ENCODE peak calls at places on chromosomes 3 and 15, in nine cellular contexts. F is fibroblast of the aortic adventitia, M is HCT116, O is endothelial cell of umbilical vein, L is GM06990, Z is heart left ventricle, V is uterus, N is AG04450, K is transverse colon. H is an unnamed sample.

GRCh38 chr15:78018968-78019644 is 58.4 kb downstream of the TBC1D2B start:
- DNase-seq in F (no peak), Z (no peak), N (no peak), L (no peak), V (no peak), M (no peak), O (no peak), K (no peak), H (no peak)

GRCh38 chr15:35308802-35309201 is 223.7 kb upstream of the NANOGP8 start:
- DNase-seq in V (peak; percentile 28), N (peak; percentile 94), F (peak; percentile 94), O (peak; percentile 96), Z (peak; percentile 21), M (no peak), L (no peak), K (peak; percentile 38), H (peak; percentile 98)

GRCh38 chr3:137792633-137793271 is 28.6 kb downstream of the SOX14 start:
- DNase-seq in M (peak; percentile 34), V (no peak), Z (no peak), O (no peak), F (peak; percentile 34), K (no peak), N (no peak), L (peak; percentile 4), H (no peak)

GRCh38 chr15:71635735-71636134 is 174.6 kb upstream of the NR2E3 start:
- DNase-seq in Z (no peak), O (no peak), N (no peak), K (no peak), V (no peak), F (no peak), L (no peak), M (no peak), H (no peak)

GRCh38 chr15:89667706-89667960 is 11.5 kb downstream of the PLIN1 start:
- DNase-seq in F (no peak), K (no peak), L (no peak), N (no peak), O (no peak), M (no peak), Z (no peak), V (no peak), H (no peak)

GRCh38 chr15:91548588-91548987 is 304.9 kb upstream of the SLCO3A1 start:
- DNase-seq in V (no peak), N (no peak), Z (peak; percentile 56), O (no peak), K (no peak), L (no peak), M (no peak), F (no peak), H (no peak)

GRCh38 chr15:80436511-80437307 is 32.5 kb downstream of the ARNT2 start:
- DNase-seq in K (no peak), M (peak; percentile 70), O (no peak), Z (no peak), F (no peak), V (no peak), N (no peak), L (no peak), H (no peak)

GRCh38 chr3:13700362-13700761 is 151.4 kb downstream of the FBLN2 start:
- DNase-seq in K (no peak), Z (no peak), F (no peak), L (no peak), O (no peak), V (no peak), N (no peak), M (no peak), H (no peak)

GRCh38 chr15:89101302-89102191 is 13.3 kb downstream of the ABHD2 start:
- DNase-seq in Z (peak; percentile 75), M (peak; percentile 87), K (peak; percentile 60), N (peak; percentile 97), O (peak; percentile 91), V (peak; percentile 91), L (no peak), F (peak; percentile 99), H (peak; percentile 97)

GRCh38 chr3:55330355-55330754 is 156.8 kb downstream of the WNT5A start:
- DNase-seq in Z (no peak), F (peak; percentile 93), O (no peak), M (no peak), N (peak; percentile 85), L (no peak), V (peak; percentile 58), K (no peak), H (peak; percentile 97)
- H3K4me3 ChIP-seq in Z (no peak overlapping the region), F (no peak overlapping the region), O (no peak overlapping the region), M (no peak overlapping the region), N (no peak overlapping the region), L (no peak overlapping the region), V (no peak overlapping the region), K (no peak overlapping the region), H (no peak overlapping the region)

DNA sequence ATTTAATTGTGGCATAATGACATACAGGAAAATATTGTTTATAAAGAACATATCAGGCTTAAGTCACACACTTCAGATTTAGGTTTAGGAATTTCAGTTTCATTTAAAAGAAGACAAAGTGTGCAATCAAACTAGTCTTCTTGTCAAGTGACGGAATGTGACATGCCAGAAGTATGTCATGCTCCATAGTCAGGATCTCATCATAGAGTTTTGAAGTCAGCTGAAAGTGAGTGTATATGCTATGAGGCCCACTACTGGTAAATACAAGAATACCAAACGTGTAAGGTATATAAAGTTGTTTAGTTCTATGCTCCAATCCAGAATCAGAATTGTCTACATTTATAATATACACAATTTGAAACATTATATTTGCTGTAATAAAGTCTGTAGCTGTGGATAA is 988.4 kb downstream of the TBL1XR1 start:
- DNase-seq in K (no peak), V (no peak), N (no peak), O (no peak), Z (no peak), F (no peak), L (no peak), M (no peak), H (no peak)
- TF ChIP-seq CTCF in K (no peak), V (no peak), N (no peak), O (no peak), Z (no peak), F (no peak), L (no peak), M (no peak), H (no peak)

GRCh38 chr15:39594764-39595620 is 14.1 kb downstream of the THBS1 start:
- DNase-seq in L (no peak), V (no peak), N (no peak), O (peak; percentile 62), M (no peak), Z (no peak), K (no peak), F (peak; percentile 44), H (no peak)
- H3K4me3 ChIP-seq in L (no peak overlapping the region), V (no peak overlapping the region), N (no peak overlapping the region), O (no peak overlapping the region), M (no peak overlapping the region), Z (no peak overlapping the region), K (no peak overlapping the region), F (no peak overlapping the region), H (no peak overlapping the region)

GRCh38 chr15:51736069-51736468 is 1.4 kb downstream of the LYSMD2 start:
- DNase-seq in N (no peak), K (no peak), L (peak; percentile 59), V (no peak), O (no peak), Z (no peak), M (no peak), F (no peak), H (no peak)

GRCh38 chr15:51735211-51735610 is 2.2 kb downstream of the LYSMD2 start:
- DNase-seq in O (no peak), N (no peak), M (no peak), F (no peak), V (no peak), K (no peak), Z (no peak), L (no peak), H (no peak)

GRCh38 chr15:51737538-51738305 is at the start of gene LYSMD2:
- DNase-seq in F (no peak), O (peak; percentile 71), V (peak; percentile 81), L (peak; percentile 79), N (no peak), M (no peak), Z (peak; percentile 89), K (peak; percentile 79), H (no peak)

GRCh38 chr15:51736646-51737537 is 563 bp downstream of the LYSMD2 start:
- DNase-seq in N (no peak), Z (peak; percentile 32), F (no peak), V (peak; percentile 50), O (peak; percentile 23), M (no peak), L (peak; percentile 72), K (peak; percentile 67), H (no peak)

GRCh38 chr15:51735611-51736010 is 1.8 kb downstream of the LYSMD2 start:
- DNase-seq in L (no peak), M (no peak), O (no peak), Z (no peak), F (no peak), V (no peak), N (no peak), K (no peak), H (no peak)
- TF ChIP-seq CTCF in L (no peak), M (no peak), O (no peak), Z (no peak), F (no peak), V (no peak), N (no peak), K (no peak), H (no peak)

GRCh38 chr3:69282191-69282590 is 103.7 kb downstream of the FRMD4B start:
- DNase-seq in K (no peak), L (peak; percentile 26), V (no peak), N (no peak), O (peak; percentile 34), F (no peak), Z (no peak), M (no peak), H (no peak)
- H3K4me3 ChIP-seq in K (no peak overlapping the region), L (no peak overlapping the region), V (no peak overlapping the region), N (no peak overlapping the region), O (no peak overlapping the region), F (no peak overlapping the region), Z (no peak overlapping the region), M (no peak overlapping the region), H (no peak overlapping the region)

DNA sequence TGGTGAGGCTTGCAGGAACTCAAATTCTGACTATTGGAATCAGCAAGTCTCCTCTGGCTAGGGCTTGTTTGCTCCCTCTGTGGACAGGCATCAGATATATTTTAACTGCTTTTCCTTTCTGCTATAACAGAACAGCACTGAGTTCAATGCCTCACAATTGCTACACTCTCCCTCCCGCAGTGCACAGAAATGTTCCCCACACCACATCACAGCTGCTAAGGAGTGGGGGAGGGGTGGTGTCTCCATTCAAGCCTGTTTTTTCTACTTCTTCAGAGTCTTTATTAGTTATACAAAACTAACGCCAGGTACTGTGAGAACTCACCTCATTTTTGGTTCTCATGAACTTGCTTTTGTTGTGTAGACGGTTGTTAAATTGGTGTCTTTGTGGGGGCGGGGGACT is 68.5 kb downstream of the BCHE start:
- DNase-seq in O (no peak), F (no peak), M (no peak), N (no peak), V (no peak), Z (no peak), L (no peak), K (no peak), H (no peak)
- TF ChIP-seq CTCF in O (no peak), F (no peak), M (no peak), N (no peak), V (no peak), Z (no peak), L (no peak), K (no peak), H (no peak)

GRCh38 chr15:39584266-39584659 is 3.4 kb downstream of the THBS1 start:
- DNase-seq in N (no peak), M (no peak), F (no peak), O (no peak), Z (no peak), V (no peak), L (no peak), K (no peak), H (no peak)
- H3K4me3 ChIP-seq in N (peak overlapping the region; percentile 99), M (no peak overlapping the region), F (peak overlapping the region; percentile 77), O (peak overlapping the region; percentile 0), Z (peak overlapping the region; percentile 78), V (peak overlapping the region; percentile 90), L (no peak overlapping the region), K (no peak overlapping the region), H (peak overlapping the region; percentile 92)